ENCODE peak calls at places on chromosomes 12 and 14, in six cellular contexts. One of them, this sample, is unnamed.

GRCh38 chr14:102575479-102576428 is 16.7 kb upstream of the RCOR1 start:
- DNase-seq in IMR-90: no peak
- DNase-seq in Panc1: no peak
- DNase-seq in dorsolateral prefrontal cortex: no peak
- DNase-seq in GM23338: no peak
- DNase-seq in substantia nigra: no peak
- DNase-seq in this sample: no peak

GRCh38 chr14:76287063-76287462 is 88.9 kb upstream of the ESRRB start:
- DNase-seq in IMR-90: no peak
- DNase-seq in Panc1: no peak
- DNase-seq in dorsolateral prefrontal cortex: no peak
- DNase-seq in GM23338: no peak
- DNase-seq in substantia nigra: no peak
- DNase-seq in this sample: no peak

GRCh38 chr12:78470354-78471195 is 394.0 kb upstream of the SYT1 start:
- DNase-seq in IMR-90: peak; percentile 60
- DNase-seq in Panc1: peak; percentile 32
- DNase-seq in dorsolateral prefrontal cortex: peak; percentile 52
- DNase-seq in GM23338: peak; percentile 72
- DNase-seq in substantia nigra: peak; percentile 9
- DNase-seq in this sample: no peak

GRCh38 chr14:93269341-93270068 is 62.4 kb downstream of the UBR7 start:
- DNase-seq in IMR-90: peak; percentile 90
- DNase-seq in Panc1: peak; percentile 45
- DNase-seq in dorsolateral prefrontal cortex: peak; percentile 62
- DNase-seq in GM23338: peak; percentile 3
- DNase-seq in substantia nigra: peak; percentile 66
- DNase-seq in this sample: no peak

GRCh38 chr12:1696800-1697199 is 5.9 kb downstream of the ADIPOR2 start:
- DNase-seq in IMR-90: no peak
- DNase-seq in Panc1: no peak
- DNase-seq in dorsolateral prefrontal cortex: no peak
- DNase-seq in GM23338: no peak
- DNase-seq in substantia nigra: no peak
- DNase-seq in this sample: no peak

GRCh38 chr14:25908707-25909106 is 689.1 kb downstream of the NOVA1 start:
- DNase-seq in IMR-90: no peak
- DNase-seq in Panc1: no peak
- DNase-seq in dorsolateral prefrontal cortex: no peak
- DNase-seq in GM23338: no peak
- DNase-seq in substantia nigra: no peak
- DNase-seq in this sample: no peak

GRCh38 chr12:49623142-49623899 is at the start of gene PRPF40B:
- DNase-seq in IMR-90: peak; percentile 73
- DNase-seq in Panc1: no peak
- DNase-seq in dorsolateral prefrontal cortex: peak; percentile 92
- DNase-seq in GM23338: peak; percentile 90
- DNase-seq in substantia nigra: peak; percentile 93
- DNase-seq in this sample: peak; percentile 85

GRCh38 chr14:53032161-53032803 is 81.4 kb upstream of the FERMT2 start:
- DNase-seq in IMR-90: peak; percentile 88
- DNase-seq in Panc1: no peak
- DNase-seq in dorsolateral prefrontal cortex: no peak
- DNase-seq in GM23338: no peak
- DNase-seq in substantia nigra: no peak
- DNase-seq in this sample: peak; percentile 41

GRCh38 chr12:51132693-51133092 is 40.2 kb downstream of the TFCP2 start:
- DNase-seq in IMR-90: peak; percentile 7
- DNase-seq in Panc1: no peak
- DNase-seq in dorsolateral prefrontal cortex: no peak
- DNase-seq in GM23338: no peak
- DNase-seq in substantia nigra: no peak
- DNase-seq in this sample: no peak

DNA sequence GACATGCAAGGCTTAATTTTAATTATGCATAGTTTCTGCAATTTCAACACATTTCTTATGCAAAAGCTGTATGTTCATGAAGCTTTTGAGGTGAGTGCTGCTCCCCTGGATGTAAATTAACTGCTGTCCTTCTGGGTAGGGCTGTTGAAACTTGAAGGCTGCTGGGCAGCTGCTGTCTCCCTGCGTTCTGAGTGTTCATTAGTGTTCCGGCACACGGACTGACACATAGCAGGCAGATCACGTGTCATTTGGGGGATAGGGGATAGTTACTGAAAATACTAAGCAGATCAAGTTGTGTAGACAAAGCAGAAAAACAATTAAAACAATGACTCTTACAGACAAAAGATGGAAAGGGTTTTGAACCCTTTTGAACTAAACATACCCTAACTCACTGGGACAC is 82.5 kb downstream of the PRICKLE1 start:
- DNase-seq in IMR-90: no peak
- DNase-seq in Panc1: no peak
- DNase-seq in dorsolateral prefrontal cortex: no peak
- DNase-seq in GM23338: no peak
- DNase-seq in substantia nigra: no peak
- DNase-seq in this sample: no peak
- H3K27ac ChIP-seq in IMR-90: no peak overlapping the region
- H3K27ac ChIP-seq in Panc1: no peak overlapping the region
- H3K27ac ChIP-seq in dorsolateral prefrontal cortex: no peak overlapping the region
- H3K27ac ChIP-seq in GM23338: no peak overlapping the region
- H3K27ac ChIP-seq in substantia nigra: no peak overlapping the region
- H3K27ac ChIP-seq in this sample: no peak overlapping the region

GRCh38 chr12:12819221-12819620 is 6.1 kb downstream of the DDX47 start:
- DNase-seq in IMR-90: no peak
- DNase-seq in Panc1: no peak
- DNase-seq in dorsolateral prefrontal cortex: no peak
- DNase-seq in GM23338: no peak
- DNase-seq in substantia nigra: no peak
- DNase-seq in this sample: no peak

GRCh38 chr12:12817611-12818010 is 4.5 kb downstream of the DDX47 start:
- DNase-seq in IMR-90: no peak
- DNase-seq in Panc1: no peak
- DNase-seq in dorsolateral prefrontal cortex: no peak
- DNase-seq in GM23338: no peak
- DNase-seq in substantia nigra: no peak
- DNase-seq in this sample: no peak

GRCh38 chr12:12821975-12822374 is 8.8 kb downstream of the DDX47 start:
- DNase-seq in IMR-90: no peak
- DNase-seq in Panc1: no peak
- DNase-seq in dorsolateral prefrontal cortex: no peak
- DNase-seq in GM23338: no peak
- DNase-seq in substantia nigra: no peak
- DNase-seq in this sample: no peak

GRCh38 chr12:12819752-12820311 is 6.7 kb downstream of the DDX47 start:
- DNase-seq in IMR-90: peak; percentile 96
- DNase-seq in Panc1: no peak
- DNase-seq in dorsolateral prefrontal cortex: no peak
- DNase-seq in GM23338: no peak
- DNase-seq in substantia nigra: no peak
- DNase-seq in this sample: no peak

GRCh38 chr12:12818693-12819092 is 5.5 kb downstream of the DDX47 start:
- DNase-seq in IMR-90: no peak
- DNase-seq in Panc1: no peak
- DNase-seq in dorsolateral prefrontal cortex: no peak
- DNase-seq in GM23338: no peak
- DNase-seq in substantia nigra: no peak
- DNase-seq in this sample: no peak
- H3K27ac ChIP-seq in IMR-90: peak overlapping the region; percentile 86
- H3K27ac ChIP-seq in Panc1: peak overlapping the region; percentile 99
- H3K27ac ChIP-seq in dorsolateral prefrontal cortex: no peak overlapping the region
- H3K27ac ChIP-seq in GM23338: no peak overlapping the region
- H3K27ac ChIP-seq in substantia nigra: no peak overlapping the region
- H3K27ac ChIP-seq in this sample: no peak overlapping the region

GRCh38 chr14:33508663-33509062 is 442.2 kb downstream of the EGLN3 start:
- DNase-seq in IMR-90: no peak
- DNase-seq in Panc1: no peak
- DNase-seq in dorsolateral prefrontal cortex: no peak
- DNase-seq in GM23338: no peak
- DNase-seq in substantia nigra: no peak
- DNase-seq in this sample: no peak
- H3K27ac ChIP-seq in IMR-90: no peak overlapping the region
- H3K27ac ChIP-seq in Panc1: no peak overlapping the region
- H3K27ac ChIP-seq in dorsolateral prefrontal cortex: no peak overlapping the region
- H3K27ac ChIP-seq in GM23338: no peak overlapping the region
- H3K27ac ChIP-seq in substantia nigra: no peak overlapping the region
- H3K27ac ChIP-seq in this sample: no peak overlapping the region

GRCh38 chr14:54650331-54651017 is 83.5 kb downstream of the SAMD4A start:
- DNase-seq in IMR-90: peak; percentile 80
- DNase-seq in Panc1: no peak
- DNase-seq in dorsolateral prefrontal cortex: no peak
- DNase-seq in GM23338: peak; percentile 35
- DNase-seq in substantia nigra: no peak
- DNase-seq in this sample: peak; percentile 40
- H3K27ac ChIP-seq in IMR-90: peak overlapping the region; percentile 16
- H3K27ac ChIP-seq in Panc1: peak overlapping the region; percentile 98
- H3K27ac ChIP-seq in dorsolateral prefrontal cortex: no peak overlapping the region
- H3K27ac ChIP-seq in GM23338: peak overlapping the region; percentile 72
- H3K27ac ChIP-seq in substantia nigra: no peak overlapping the region
- H3K27ac ChIP-seq in this sample: peak overlapping the region; percentile 74

This sample was measured in lung.